ENCODE peak calls at places on chromosomes 4 and X, in seven cellular contexts. Z is H1, D is upper lobe of right lung, E is colonic mucosa, J is HFF-Myc, F is body of pancreas, T is choroid plexus epithelial cell. H is an unnamed sample.

GRCh38 chrX:136122207-136122606 is 25.1 kb upstream of the FHL1 start:
- DNase-seq in J (no peak), D (no peak), F (no peak), E (no peak), T (no peak), Z (no peak), H (no peak)

GRCh38 chr4:8370106-8370787 is 70.3 kb downstream of the ACOX3 start:
- DNase-seq in T (no peak), F (no peak), J (no peak), Z (no peak), E (no peak), D (peak; percentile 52), H (no peak)

GRCh38 chr4:85929926-85930325 is 429.9 kb downstream of the MAPK10 start:
- DNase-seq in Z (peak; percentile 64), T (no peak), F (peak; percentile 57), D (peak; percentile 75), J (no peak), E (peak; percentile 65), H (peak; percentile 35)

GRCh38 chr4:76950052-76950845 is 697 bp downstream of the SEPTIN11 start:
- DNase-seq in E (peak; percentile 85), J (no peak), F (peak; percentile 47), T (peak; percentile 58), Z (peak; percentile 68), D (peak; percentile 86), H (peak; percentile 21)

GRCh38 chrX:131262200-131262599 is 26.9 kb downstream of the IGSF1 start:
- DNase-seq in T (no peak), F (peak; percentile 58), Z (no peak), J (no peak), E (no peak), D (no peak), H (no peak)

GRCh38 chrX:18983711-18984380 is at the start of gene PHKA2:
- DNase-seq in T (no peak), Z (peak; percentile 72), F (peak; percentile 59), J (no peak), E (peak; percentile 67), D (peak; percentile 84), H (peak; percentile 74)

GRCh38 chr4:76624271-76624681 is 189.2 kb downstream of the SHROOM3 start:
- DNase-seq in D (no peak), T (peak; percentile 95), F (peak; percentile 91), J (peak; percentile 89), Z (no peak), E (no peak), H (peak; percentile 15)

GRCh38 chr4:3369781-3370660 is 71.7 kb upstream of the HGFAC start:
- DNase-seq in T (peak; percentile 88), F (peak; percentile 61), Z (peak; percentile 54), J (peak; percentile 52), D (no peak), E (no peak), H (no peak)

GRCh38 chrX:136303041-136303440 is 2.3 kb downstream of the ADGRG4 start:
- DNase-seq in T (no peak), D (no peak), E (no peak), Z (no peak), F (no peak), J (no peak), H (no peak)

GRCh38 chr4:15754323-15754722 is 23.8 kb upstream of the CD38 start:
- DNase-seq in E (no peak), J (no peak), D (no peak), Z (no peak), T (peak; percentile 94), F (peak; percentile 5), H (no peak)

GRCh38 chr4:89294583-89295244 is 12.9 kb downstream of the GPRIN3 start:
- DNase-seq in Z (no peak), J (no peak), T (no peak), F (no peak), E (no peak), D (no peak), H (no peak)

GRCh38 chrX:10135561-10136399 is 21.0 kb upstream of the CLCN4 start:
- DNase-seq in T (no peak), F (no peak), J (no peak), Z (no peak), E (no peak), D (no peak), H (no peak)

GRCh38 chr4:119170195-119170594 is 34.6 kb downstream of the MYOZ2 start:
- DNase-seq in E (no peak), Z (no peak), D (no peak), J (no peak), T (no peak), F (no peak), H (no peak)

GRCh38 chrX:41733939-41734338 is 10.0 kb downstream of the GPR82 start:
- DNase-seq in Z (no peak), T (peak; percentile 22), E (no peak), F (no peak), J (no peak), D (no peak), H (no peak)

GRCh38 chr4:61716437-61716836 is 516.3 kb downstream of the ADGRL3 start:
- DNase-seq in D (no peak), E (no peak), J (no peak), Z (no peak), T (no peak), F (no peak), H (no peak)

GRCh38 chr4:82031386-82031785 is 342.4 kb downstream of the HNRNPD start:
- DNase-seq in E (no peak), T (no peak), Z (no peak), D (no peak), J (no peak), F (no peak), H (no peak)

GRCh38 chr4:169099775-169100180 is 89.7 kb upstream of the CBR4 start:
- DNase-seq in E (no peak), T (peak; percentile 92), D (no peak), F (peak; percentile 19), J (no peak), Z (no peak), H (no peak)

GRCh38 chr4:138177278-138177968 is 64.7 kb downstream of the SLC7A11 start:
- DNase-seq in D (no peak), E (no peak), J (no peak), F (no peak), T (no peak), Z (no peak), H (no peak)

GRCh38 chr4:150126201-150126879 is 48.1 kb downstream of the DCLK2 start:
- DNase-seq in J (no peak), E (no peak), D (no peak), T (peak; percentile 74), Z (no peak), F (peak; percentile 10), H (no peak)

GRCh38 chr4:170491981-170492380 is 402.2 kb upstream of the AADAT start:
- DNase-seq in J (no peak), T (no peak), D (no peak), Z (no peak), E (no peak), F (no peak), H (no peak)

GRCh38 chr4:687048-687974 is 1.6 kb downstream of the SLC49A3 start:
- DNase-seq in E (peak; percentile 92), J (peak; percentile 57), F (peak; percentile 90), Z (no peak), D (peak; percentile 93), T (peak; percentile 92), H (peak; percentile 77)

GRCh38 chr4:67746797-67747495 is 7.2 kb downstream of the GNRHR start:
- DNase-seq in E (no peak), J (no peak), F (no peak), D (no peak), T (peak; percentile 63), Z (no peak), H (no peak)

GRCh38 chrX:71618303-71618721 is at the start of gene CXCR3:
- DNase-seq in D (peak; percentile 72), T (no peak), J (no peak), Z (no peak), F (peak; percentile 34), E (no peak), H (no peak)

GRCh38 chr4:162131256-162131655 is 32.5 kb downstream of the FSTL5 start:
- DNase-seq in Z (no peak), T (peak; percentile 46), F (no peak), E (no peak), J (no peak), D (no peak), H (peak; percentile 4)
- TF ChIP-seq CTCF in Z (no peak), T (peak; percentile 48), F (no peak), E (no peak), J (peak; percentile 17), D (no peak), H (no peak)

DNA sequence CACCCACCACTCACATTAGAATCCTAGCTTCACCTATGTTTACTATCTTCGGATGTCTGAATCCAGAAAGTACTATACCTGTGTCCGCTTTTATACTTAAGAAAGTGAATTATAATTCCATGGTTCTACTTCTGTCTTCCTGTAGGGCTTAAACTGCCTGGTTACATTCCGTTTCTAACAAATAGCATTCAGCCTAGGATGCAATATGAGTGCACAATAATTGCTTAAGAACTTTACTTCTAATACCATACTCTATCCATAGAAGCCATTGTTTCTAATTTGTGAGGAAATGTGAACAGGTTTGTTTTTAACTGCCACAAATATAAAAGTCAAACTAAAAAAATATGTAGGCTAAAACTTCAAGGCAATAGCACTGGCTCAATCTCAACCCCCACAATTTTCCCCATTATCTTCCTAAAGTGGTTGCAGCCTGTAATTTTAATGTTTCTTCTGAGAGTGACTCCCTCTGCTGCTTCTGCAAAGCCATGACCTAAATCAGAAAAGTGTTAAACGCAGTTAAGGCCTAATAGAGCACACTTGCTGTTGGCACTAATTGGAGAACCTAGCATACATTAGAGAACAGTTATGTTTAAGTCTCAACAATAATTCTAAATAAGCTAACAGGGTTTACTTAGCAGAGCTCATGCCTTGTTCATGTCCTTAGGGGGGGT is 4.2 kb downstream of the UNC5C start:
- DNase-seq in T (peak; percentile 18), E (no peak), D (no peak), F (no peak), Z (no peak), J (no peak), H (no peak)
- TF ChIP-seq CTCF in T (peak; percentile 42), E (no peak), D (no peak), F (no peak), Z (no peak), J (no peak), H (no peak)

GRCh38 chr4:32697281-32697814 is 1977.2 kb downstream of the PCDH7 start:
- DNase-seq in F (no peak), Z (no peak), T (peak; percentile 2), J (no peak), D (no peak), E (no peak), H (no peak)
- TF ChIP-seq CTCF in F (no peak), Z (no peak), T (no peak), J (no peak), D (no peak), E (no peak), H (no peak)

GRCh38 chr4:142285222-142285583 is 560.9 kb downstream of the INPP4B start:
- DNase-seq in J (no peak), E (no peak), F (no peak), T (no peak), D (no peak), Z (no peak), H (no peak)

GRCh38 chr4:142278663-142279062 is 567.4 kb downstream of the INPP4B start:
- DNase-seq in E (no peak), J (no peak), Z (no peak), D (no peak), T (no peak), F (no peak), H (no peak)

GRCh38 chr4:142284402-142285221 is 561.5 kb downstream of the INPP4B start:
- DNase-seq in J (no peak), F (no peak), E (no peak), D (no peak), Z (no peak), T (no peak), H (no peak)

GRCh38 chr4:142281999-142282398 is 564.1 kb downstream of the INPP4B start:
- DNase-seq in J (no peak), T (no peak), F (no peak), D (no peak), E (no peak), Z (no peak), H (no peak)

GRCh38 chr4:142282870-142283431 is 563.1 kb downstream of the INPP4B start:
- DNase-seq in Z (peak; percentile 50), J (no peak), F (peak; percentile 12), T (peak; percentile 41), D (no peak), E (peak; percentile 31), H (peak; percentile 29)
- TF ChIP-seq CTCF in Z (no peak), J (peak; percentile 52), F (peak; percentile 38), T (peak; percentile 58), D (peak; percentile 62), E (peak; percentile 51), H (no peak)